ENCODE peak calls at places on chromosomes 16 and 17, in five cellular contexts. U, I, J, Y and C are unnamed samples.

GRCh38 chr17:80822021-80822699 is 169.5 kb upstream of the CHMP6 start:
- DNase-seq in I (no peak), J (no peak), U (no peak), Y (no peak), C (no peak)

GRCh38 chr17:2198917-2199316 is 104.7 kb downstream of the SMG6 start:
- DNase-seq in I (no peak), Y (no peak), J (no peak), U (no peak), C (no peak)

GRCh38 chr17:42273474-42274272 is 2.5 kb downstream of the STAT5B start:
- DNase-seq in J (no peak), I (no peak), U (no peak), Y (no peak), C (no peak)

GRCh38 chr16:4529085-4530060 is 9.2 kb downstream of the CDIP1 start:
- DNase-seq in J (no peak), I (peak), U (no peak), Y (peak), C (peak)

GRCh38 chr16:797120-797420 is 3.5 kb downstream of the GNG13 start:
- DNase-seq in I (peak), U (no peak), Y (no peak), J (no peak), C (no peak)

GRCh38 chr17:66348605-66349165 is 46.3 kb downstream of the PRKCA start:
- DNase-seq in Y (no peak), J (peak), U (no peak), I (no peak), C (no peak)

GRCh38 chr17:41982026-41982989 is 15.7 kb downstream of the CNP start:
- DNase-seq in U (no peak), I (no peak), Y (no peak), J (no peak), C (no peak)

GRCh38 chr17:28777178-28777577 is 33.4 kb downstream of the TRAF4 start:
- DNase-seq in Y (no peak), J (no peak), I (no peak), U (no peak), C (no peak)

GRCh38 chr17:40516581-40517285 is 15.3 kb upstream of the TNS4 start:
- DNase-seq in J (no peak), I (no peak), U (peak), Y (no peak), C (peak)

GRCh38 chr17:27381007-27381501 is 75.2 kb upstream of the KSR1 start:
- DNase-seq in I (peak), U (peak), J (peak), Y (peak), C (peak)

GRCh38 chr16:50699345-50700159 is 6.1 kb downstream of the NOD2 start:
- DNase-seq in U (no peak), J (no peak), I (no peak), Y (no peak), C (no peak)

GRCh38 chr17:73588291-73589095 is 55.8 kb downstream of the SDK2 start:
- DNase-seq in I (no peak), U (no peak), Y (no peak), J (no peak), C (no peak)

GRCh38 chr17:17140590-17140980 is 65.5 kb downstream of the PLD6 start:
- DNase-seq in U (no peak), J (no peak), Y (no peak), I (no peak), C (no peak)

GRCh38 chr16:68247932-68248331 is 2.8 kb downstream of the PLA2G15 start:
- DNase-seq in J (no peak), U (no peak), Y (no peak), I (no peak), C (no peak)

GRCh38 chr17:2860045-2860444 is 63.8 kb downstream of the RAP1GAP2 start:
- DNase-seq in Y (no peak), I (no peak), U (no peak), J (no peak), C (no peak)

GRCh38 chr16:66275795-66276428 is 90.6 kb upstream of the CDH5 start:
- DNase-seq in J (peak), I (peak), Y (peak), U (peak), C (peak)

GRCh38 chr17:61551255-61551742 is 39.7 kb downstream of the NACA2 start:
- DNase-seq in U (no peak), Y (peak), J (peak), I (peak), C (peak)

GRCh38 chr16:53506254-53506653 is 3.2 kb upstream of the AKTIP start:
- DNase-seq in Y (no peak), J (no peak), U (no peak), I (no peak), C (no peak)

GRCh38 chr16:13634921-13635320 is 285.0 kb upstream of the ERCC4 start:
- DNase-seq in Y (no peak), U (no peak), I (no peak), J (no peak), C (no peak)

GRCh38 chr17:29848737-29849136 is 81.3 kb downstream of the SSH2 start:
- DNase-seq in J (no peak), I (no peak), Y (no peak), U (no peak), C (no peak)

GRCh38 chr16:4679854-4680636 is 13.3 kb upstream of the NUDT16L1 start:
- DNase-seq in J (peak), I (no peak), Y (no peak), U (no peak), C (no peak)

GRCh38 chr16:29012913-29013641 is 28.2 kb downstream of the LAT start:
- DNase-seq in J (no peak), Y (no peak), I (no peak), U (no peak), C (no peak)

GRCh38 chr17:44589316-44590071 is 32.2 kb downstream of the FZD2 start:
- DNase-seq in J (no peak), Y (no peak), I (no peak), U (no peak), C (no peak)

GRCh38 chr17:27269201-27269600 is 24.7 kb upstream of the WSB1 start:
- DNase-seq in U (no peak), I (no peak), Y (no peak), J (no peak), C (no peak)

GRCh38 chr17:62303476-62303875 is 76.9 kb upstream of the EFCAB3 start:
- DNase-seq in J (no peak), Y (no peak), I (no peak), U (no peak), C (no peak)

GRCh38 chr17:33124185-33124584 is 132.5 kb downstream of the SPACA3 start:
- DNase-seq in Y (no peak), J (no peak), I (no peak), U (no peak), C (no peak)

GRCh38 chr16:22721497-22722100 is 92.4 kb upstream of the HS3ST2 start:
- DNase-seq in Y (no peak), J (no peak), I (no peak), U (no peak), C (peak)

GRCh38 chr17:9336817-9337216 is 238.8 kb downstream of the STX8 start:
- DNase-seq in Y (no peak), I (no peak), J (no peak), U (no peak), C (no peak)

GRCh38 chr17:72338847-72339790 is 218.3 kb downstream of the SOX9 start:
- DNase-seq in U (no peak), I (no peak), Y (no peak), J (peak), C (no peak)

GRCh38 chr17:34581446-34582184 is 2.2 kb downstream of the TMEM132E start:
- DNase-seq in U (no peak), J (no peak), Y (peak), I (peak), C (no peak)
- TF ChIP-seq EZH2 in U (no peak), J (peak), Y (peak), I (peak), C (no peak)

GRCh38 chr16:86356804-86357203 is 153.5 kb upstream of the FOXF1 start:
- DNase-seq in J (no peak), U (no peak), Y (no peak), I (no peak), C (no peak)
- H3K27ac ChIP-seq in J (no peak), U (no peak), Y (no peak), I (no peak), C (no peak)

DNA sequence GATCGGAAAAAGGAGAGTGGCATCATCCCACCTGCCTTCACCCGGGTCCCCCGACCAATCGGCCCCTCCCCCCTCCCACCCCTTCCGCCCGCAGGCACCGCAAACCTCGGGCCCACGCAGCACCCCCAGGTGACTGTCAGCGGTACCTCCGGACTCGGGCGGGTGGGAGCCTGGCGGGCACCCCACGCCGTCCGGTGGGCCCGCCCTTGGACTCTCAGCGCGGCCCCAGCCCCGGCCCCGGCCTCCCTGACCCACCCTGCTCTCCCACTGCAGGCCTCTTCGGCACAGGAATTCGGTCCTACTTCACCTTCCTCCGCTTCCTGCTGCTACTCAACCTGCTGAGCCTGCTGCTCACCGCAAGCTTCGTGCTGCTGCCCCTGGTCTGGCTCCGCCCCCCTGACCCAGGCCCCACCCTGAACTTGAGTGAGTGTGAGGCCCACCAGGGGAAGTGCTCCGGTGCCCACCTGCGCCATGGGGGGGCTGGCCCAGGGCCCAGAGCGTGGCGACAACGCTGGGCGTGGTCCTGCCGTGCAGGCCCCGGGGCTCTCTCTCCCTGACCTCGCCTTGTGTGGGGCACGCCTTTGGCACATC is 1.6 kb downstream of the TMC8 start:
- DNase-seq in I (peak), U (peak), J (no peak), Y (no peak), C (peak)
- TF ChIP-seq EZH2 in I (no peak), U (no peak), J (no peak), Y (peak), C (no peak)

GRCh38 chr17:77035526-77035925 is 105.2 kb upstream of the SEC14L1 start:
- DNase-seq in U (no peak), Y (no peak), I (no peak), J (no peak), C (no peak)

GRCh38 chr17:77036136-77036840 is 104.5 kb upstream of the SEC14L1 start:
- DNase-seq in Y (no peak), U (no peak), J (no peak), I (no peak), C (no peak)

GRCh38 chr17:77036841-77037381 is 103.9 kb upstream of the SEC14L1 start:
- DNase-seq in U (no peak), I (no peak), J (no peak), Y (no peak), C (peak)

GRCh38 chr17:77038860-77039555 is 101.8 kb upstream of the SEC14L1 start:
- DNase-seq in I (no peak), U (no peak), J (no peak), Y (no peak), C (no peak)

GRCh38 chr17:77037943-77038342 is 102.8 kb upstream of the SEC14L1 start:
- DNase-seq in Y (no peak), U (no peak), J (no peak), I (no peak), C (no peak)
- H3K27ac ChIP-seq in Y (no peak), U (no peak), J (no peak), I (no peak), C (no peak)

GRCh38 chr16:11639925-11640899 is 28.0 kb upstream of the SNN start:
- DNase-seq in U (no peak), I (peak), J (peak), Y (peak), C (no peak)
- TF ChIP-seq EZH2 in U (no peak), I (no peak), J (no peak), Y (no peak), C (no peak)

GRCh38 chr17:78116411-78116810 is 12.1 kb downstream of the TMC6 start:
- DNase-seq in Y (no peak), J (no peak), U (no peak), I (no peak), C (no peak)
- H3K27ac ChIP-seq in Y (no peak), J (no peak), U (no peak), I (no peak), C (no peak)